ENCODE peak calls at places on chromosomes 2 and 18, in nine cellular contexts. R is HuH-7.5; B is stimulated activated CD8-positive, alpha-beta memory T cell treated with anti-CD3 and anti-CD28 coated beads, Interleukin-4, amount 100 ng/mL, for 48 hours; Z is GM12891; O is NCI-H446 treated with DMSO at 0.1 percent for 48 hours; V is Calu3; T is T follicular helper cell; H is kidney epithelial cell; I is memory B cell. W is an unnamed sample.

GRCh38 chr2:191860760-191861466 is 14.0 kb upstream of the CAVIN2 start:
- DNase-seq in R (no peak), O (no peak), T (no peak), I (no peak), V (no peak), Z (no peak), B (no peak), H (no peak), W (no peak)

GRCh38 chr2:152483276-152483996 is 148.5 kb downstream of the FMNL2 start:
- DNase-seq in B (no peak), V (no peak), H (no peak), T (no peak), O (no peak), Z (no peak), R (no peak), I (no peak), W (no peak)

GRCh38 chr2:18630101-18630500 is 40.7 kb upstream of the NT5C1B start:
- DNase-seq in H (peak; percentile 12), I (no peak), R (no peak), Z (no peak), T (no peak), O (no peak), B (no peak), V (no peak), W (no peak)

GRCh38 chr2:131641414-131642206 is 113.9 kb downstream of the CCDC74A start:
- DNase-seq in B (no peak), H (peak; percentile 21), R (no peak), I (no peak), O (no peak), T (no peak), Z (no peak), V (no peak), W (no peak)

GRCh38 chr2:228329279-228329678 is 147.8 kb upstream of the SPHKAP start:
- DNase-seq in O (peak; percentile 78), V (no peak), I (no peak), R (no peak), B (no peak), Z (no peak), T (no peak), H (no peak), W (no peak)

GRCh38 chr2:27992787-27993747 is 102.5 kb downstream of the BABAM2 start:
- DNase-seq in O (no peak), R (no peak), B (no peak), T (no peak), V (peak; percentile 11), I (no peak), Z (no peak), H (peak; percentile 44), W (no peak)

GRCh38 chr2:59096952-59097351 is 855.8 kb upstream of the FANCL start:
- DNase-seq in B (no peak), O (no peak), R (no peak), T (no peak), V (no peak), Z (no peak), I (no peak), H (no peak), W (no peak)

GRCh38 chr2:40466926-40467325 is 15.0 kb upstream of the SLC8A1 start:
- DNase-seq in B (no peak), O (no peak), Z (no peak), I (no peak), V (no peak), T (no peak), H (no peak), R (no peak), W (no peak)

GRCh38 chr18:63924551-63924950 is 16.8 kb downstream of the SERPINB10 start:
- DNase-seq in O (no peak), Z (no peak), V (no peak), I (no peak), H (no peak), T (no peak), B (no peak), R (no peak), W (no peak)

GRCh38 chr2:241858206-241859016 is at the start of gene PDCD1:
- DNase-seq in V (peak; percentile 31), T (no peak), O (no peak), H (no peak), R (no peak), Z (peak; percentile 92), I (peak; percentile 35), B (peak; percentile 80), W (no peak)

GRCh38 chr2:109290887-109291675 is 162.1 kb downstream of the SH3RF3 start:
- DNase-seq in O (peak; percentile 93), V (no peak), Z (no peak), T (no peak), I (no peak), H (no peak), B (no peak), R (no peak), W (no peak)

GRCh38 chr18:57943723-57944122 is 100.3 kb upstream of the NEDD4L start:
- DNase-seq in V (no peak), B (no peak), T (no peak), O (no peak), R (no peak), I (no peak), H (no peak), Z (no peak), W (no peak)

GRCh38 chr2:197434541-197435513 is at the start of gene SF3B1:
- DNase-seq in T (peak; percentile 99), O (peak; percentile 90), I (peak; percentile 98), B (peak; percentile 99), Z (peak; percentile 79), R (peak; percentile 83), V (peak; percentile 98), H (peak; percentile 94), W (peak; percentile 99)

GRCh38 chr2:155250800-155251199 is 552.3 kb downstream of the KCNJ3 start:
- DNase-seq in T (no peak), H (no peak), V (peak; percentile 27), I (no peak), B (no peak), Z (no peak), R (peak; percentile 12), O (peak; percentile 66), W (no peak)

GRCh38 chr18:14935210-14935609 is 187.2 kb downstream of the ANKRD30B start:
- DNase-seq in T (no peak), Z (no peak), H (no peak), O (no peak), I (no peak), B (no peak), V (no peak), R (no peak), W (no peak)

GRCh38 chr18:5467666-5468065 is 76.1 kb downstream of the EPB41L3 start:
- DNase-seq in O (no peak), T (no peak), V (no peak), H (no peak), B (no peak), I (no peak), R (no peak), Z (no peak), W (no peak)

GRCh38 chr18:3321133-3321812 is 59.3 kb downstream of the MYL12B start:
- DNase-seq in V (peak; percentile 77), Z (no peak), R (no peak), H (peak; percentile 86), B (peak; percentile 44), T (no peak), I (no peak), O (peak; percentile 66), W (no peak)

GRCh38 chr2:26848336-26849055 is 564 bp downstream of the DPYSL5 start:
- DNase-seq in I (peak; percentile 48), T (no peak), O (no peak), B (peak; percentile 33), H (no peak), R (peak; percentile 63), V (peak; percentile 32), Z (peak; percentile 31), W (peak; percentile 79)

GRCh38 chr2:104766683-104767082 is 87.2 kb upstream of the POU3F3 start:
- DNase-seq in B (no peak), O (no peak), H (no peak), V (no peak), I (no peak), T (no peak), Z (no peak), R (no peak), W (no peak)

GRCh38 chr2:9973691-9974090 is 22.2 kb downstream of the GRHL1 start:
- DNase-seq in T (no peak), V (no peak), O (no peak), H (no peak), B (no peak), I (no peak), R (no peak), Z (no peak), W (no peak)

GRCh38 chr18:28087173-28087563 is 89.8 kb downstream of the CDH2 start:
- DNase-seq in V (no peak), B (no peak), T (no peak), O (no peak), Z (no peak), I (no peak), H (no peak), R (no peak), W (no peak)

GRCh38 chr18:12839057-12839525 is 44.9 kb downstream of the PTPN2 start:
- DNase-seq in I (no peak), R (no peak), B (no peak), V (no peak), H (no peak), Z (no peak), T (no peak), O (no peak), W (no peak)

GRCh38 chr2:96530474-96531357 is 5.8 kb upstream of the ARID5A start:
- DNase-seq in V (no peak), B (peak; percentile 40), H (no peak), O (no peak), I (no peak), T (no peak), R (no peak), Z (no peak), W (no peak)

GRCh38 chr2:233449071-233449901 is 95.0 kb downstream of the DGKD start:
- DNase-seq in H (no peak), Z (no peak), O (no peak), T (no peak), V (no peak), B (no peak), R (peak; percentile 52), I (no peak), W (peak; percentile 83)

W was measured in ecto neural progenitor cell.